ENCODE peak calls at places on chromosome X, in six cellular contexts. I is pancreas, J is endothelial cell of umbilical vein, N is GM23248, Z is thyroid gland, D is A549. S is an unnamed sample.

GRCh38 chrX:42188730-42189129 is 265.4 kb upstream of the CASK start:
- DNase-seq in I (no peak), J (no peak), N (no peak), Z (no peak), D (no peak), S (no peak)

GRCh38 chrX:140503230-140503585 is 1.7 kb downstream of the SOX3 start:
- DNase-seq in I (no peak), J (no peak), N (no peak), Z (no peak), D (no peak), S (no peak)

GRCh38 chrX:34863906-34864305 is 78.7 kb upstream of the FAM47B start:
- DNase-seq in I (no peak), J (no peak), N (no peak), Z (no peak), D (no peak), S (no peak)

GRCh38 chrX:13778916-13779315 is 38.0 kb downstream of the GPM6B start:
- DNase-seq in I (no peak), J (peak; percentile 68), N (peak; percentile 55), Z (no peak), D (no peak), S (no peak)

GRCh38 chrX:137855490-137855889 is 289.6 kb downstream of the ZIC3 start:
- DNase-seq in I (no peak), J (no peak), N (no peak), Z (no peak), D (no peak), S (no peak)

GRCh38 chrX:19912-20571 is 261.1 kb upstream of the PLCXD1 start:
- DNase-seq in I (no peak), J (no peak), N (peak; percentile 13), Z (peak; percentile 4), D (no peak), S (no peak)

GRCh38 chrX:153924149-153924861 is 1.8 kb downstream of the ARHGAP4 start:
- DNase-seq in I (no peak), J (peak; percentile 67), N (peak; percentile 60), Z (no peak), D (peak; percentile 34), S (no peak)

GRCh38 chrX:29419774-29420553 is 795.4 kb upstream of the MAGEB2 start:
- DNase-seq in I (no peak), J (peak; percentile 71), N (no peak), Z (no peak), D (no peak), S (no peak)

GRCh38 chrX:132957211-132958085 is 981 bp downstream of the HS6ST2 start:
- DNase-seq in I (peak; percentile 25), J (peak; percentile 6), N (peak; percentile 12), Z (no peak), D (no peak), S (peak; percentile 19)

GRCh38 chrX:115690554-115691216 is 129.7 kb downstream of the PLS3 start:
- DNase-seq in I (peak; percentile 50), J (peak; percentile 85), N (peak; percentile 89), Z (peak; percentile 57), D (peak; percentile 49), S (no peak)

GRCh38 chrX:16573781-16574180 is 76.2 kb upstream of the S100G start:
- DNase-seq in I (no peak), J (no peak), N (peak; percentile 84), Z (no peak), D (no peak), S (no peak)

GRCh38 chrX:65903750-65904149 is 136.1 kb downstream of the VSIG4 start:
- DNase-seq in I (no peak), J (no peak), N (no peak), Z (no peak), D (no peak), S (no peak)

GRCh38 chrX:25025615-25026014 is 9.8 kb upstream of the ARX start:
- DNase-seq in I (no peak), J (no peak), N (no peak), Z (no peak), D (no peak), S (no peak)

GRCh38 chrX:80808854-80809493 is 703 bp downstream of the BRWD3 start:
- DNase-seq in I (peak; percentile 16), J (peak; percentile 13), N (peak; percentile 46), Z (peak; percentile 30), D (peak; percentile 6), S (no peak)

GRCh38 chrX:152822383-152823086 is 8.0 kb downstream of the CETN2 start:
- DNase-seq in I (no peak), J (no peak), N (peak; percentile 70), Z (no peak), D (no peak), S (no peak)

GRCh38 chrX:71637848-71638247 is 19.5 kb upstream of the CXCR3 start:
- DNase-seq in I (no peak), J (peak; percentile 72), N (peak; percentile 68), Z (no peak), D (no peak), S (no peak)

GRCh38 chrX:134625315-134625718 is 33.0 kb downstream of the PLAC1 start:
- DNase-seq in I (no peak), J (peak; percentile 26), N (peak; percentile 70), Z (no peak), D (no peak), S (no peak)

GRCh38 chrX:115579327-115579726 is 18.4 kb downstream of the PLS3 start:
- DNase-seq in I (no peak), J (no peak), N (no peak), Z (no peak), D (no peak), S (no peak)

GRCh38 chrX:93346309-93346708 is 327.1 kb downstream of the NAP1L3 start:
- DNase-seq in I (no peak), J (no peak), N (no peak), Z (no peak), D (no peak), S (no peak)

GRCh38 chrX:25968920-25969319 is 169.2 kb upstream of the MAGEB18 start:
- DNase-seq in I (peak; percentile 60), J (peak; percentile 33), N (no peak), Z (no peak), D (no peak), S (no peak)

GRCh38 chrX:49041683-49042529 is 1.3 kb downstream of the TFE3 start:
- DNase-seq in I (no peak), J (peak; percentile 8), N (peak; percentile 55), Z (peak; percentile 12), D (peak; percentile 25), S (no peak)

GRCh38 chrX:68163446-68163845 is 269.8 kb downstream of the OPHN1 start:
- DNase-seq in I (no peak), J (peak; percentile 87), N (peak; percentile 38), Z (no peak), D (no peak), S (no peak)

GRCh38 chrX:49257846-49258748 is 6.4 kb downstream of the FOXP3 start:
- DNase-seq in I (no peak), J (no peak), N (no peak), Z (no peak), D (no peak), S (no peak)

GRCh38 chrX:42269186-42269585 is 345.8 kb upstream of the CASK start:
- DNase-seq in I (no peak), J (no peak), N (peak; percentile 34), Z (no peak), D (no peak), S (no peak)

GRCh38 chrX:144896323-144896722 is 351.0 kb upstream of the SPANXN1 start:
- DNase-seq in I (no peak), J (no peak), N (peak; percentile 1), Z (no peak), D (no peak), S (no peak)

GRCh38 chrX:43002526-43003203 is 224.7 kb upstream of the PPP1R2C start:
- DNase-seq in I (no peak), J (no peak), N (no peak), Z (no peak), D (no peak), S (no peak)

GRCh38 chrX:140177821-140178220 is 212.5 kb upstream of the CXorf66 start:
- DNase-seq in I (no peak), J (no peak), N (no peak), Z (no peak), D (no peak), S (no peak)

GRCh38 chrX:39736219-39737211 is 361.2 kb downstream of the BCOR start:
- DNase-seq in I (peak; percentile 89), J (peak; percentile 94), N (peak; percentile 92), Z (peak; percentile 95), D (peak; percentile 33), S (no peak)
- H3K27ac ChIP-seq in I (peak overlapping the region; percentile 50), J (peak overlapping the region; percentile 92), N (peak overlapping the region; percentile 95), Z (peak overlapping the region; percentile 73), D (peak overlapping the region; percentile 85), S (no peak overlapping the region)

GRCh38 chrX:118730500-118731247 is 3.3 kb downstream of the IL13RA1 start:
- DNase-seq in I (no peak), J (peak; percentile 67), N (peak; percentile 83), Z (no peak), D (no peak), S (no peak)
- H3K27ac ChIP-seq in I (no peak overlapping the region), J (peak overlapping the region; percentile 74), N (peak overlapping the region; percentile 78), Z (peak overlapping the region; percentile 47), D (peak overlapping the region; percentile 62), S (peak overlapping the region; percentile 44)

DNA sequence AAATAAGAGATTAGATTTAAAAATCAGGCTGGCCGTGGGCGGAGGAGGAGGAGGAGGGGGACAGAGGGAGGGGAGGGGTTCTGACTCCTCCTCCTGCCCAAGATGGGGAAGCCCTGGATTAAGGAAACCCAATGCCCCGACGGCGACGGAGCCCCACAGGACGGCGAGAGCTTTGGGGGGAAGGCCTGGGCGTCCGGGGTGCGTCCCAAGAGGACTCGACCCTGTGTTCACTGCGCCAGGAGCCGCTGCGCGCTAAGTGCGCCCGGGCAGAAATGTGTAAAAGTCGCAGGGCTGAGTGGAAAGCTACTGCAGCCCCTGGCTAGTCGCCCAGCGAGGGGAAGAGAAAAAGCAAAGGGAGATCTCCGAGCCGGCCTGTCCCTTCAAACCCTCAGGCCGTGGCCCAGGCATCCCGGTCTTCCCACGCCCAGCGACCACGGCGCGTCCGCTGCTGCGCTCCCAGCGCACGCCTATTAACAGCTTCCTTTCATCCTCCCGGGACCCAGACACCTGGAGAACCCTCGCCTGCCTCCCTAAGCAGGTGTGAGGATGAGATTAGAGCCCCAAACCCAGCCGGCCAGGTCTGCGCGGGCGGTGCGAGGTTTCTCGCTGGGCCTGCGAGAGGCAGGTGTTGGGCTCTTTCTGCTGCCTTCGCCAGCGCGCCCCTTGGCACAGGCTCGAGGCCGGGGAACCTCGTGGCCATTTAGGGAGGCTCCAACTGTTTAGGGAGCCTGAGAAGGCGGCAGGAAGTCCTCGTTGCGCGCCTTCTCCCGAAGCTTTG is 1.4 kb upstream of the RPS6KA3 start:
- DNase-seq in I (peak; percentile 43), J (peak; percentile 28), N (no peak), Z (peak; percentile 70), D (no peak), S (peak; percentile 7)
- H3K27ac ChIP-seq in I (peak overlapping the region; percentile 82), J (no peak overlapping the region), N (no peak overlapping the region), Z (peak overlapping the region; percentile 76), D (peak overlapping the region; percentile 99), S (no peak overlapping the region)

DNA sequence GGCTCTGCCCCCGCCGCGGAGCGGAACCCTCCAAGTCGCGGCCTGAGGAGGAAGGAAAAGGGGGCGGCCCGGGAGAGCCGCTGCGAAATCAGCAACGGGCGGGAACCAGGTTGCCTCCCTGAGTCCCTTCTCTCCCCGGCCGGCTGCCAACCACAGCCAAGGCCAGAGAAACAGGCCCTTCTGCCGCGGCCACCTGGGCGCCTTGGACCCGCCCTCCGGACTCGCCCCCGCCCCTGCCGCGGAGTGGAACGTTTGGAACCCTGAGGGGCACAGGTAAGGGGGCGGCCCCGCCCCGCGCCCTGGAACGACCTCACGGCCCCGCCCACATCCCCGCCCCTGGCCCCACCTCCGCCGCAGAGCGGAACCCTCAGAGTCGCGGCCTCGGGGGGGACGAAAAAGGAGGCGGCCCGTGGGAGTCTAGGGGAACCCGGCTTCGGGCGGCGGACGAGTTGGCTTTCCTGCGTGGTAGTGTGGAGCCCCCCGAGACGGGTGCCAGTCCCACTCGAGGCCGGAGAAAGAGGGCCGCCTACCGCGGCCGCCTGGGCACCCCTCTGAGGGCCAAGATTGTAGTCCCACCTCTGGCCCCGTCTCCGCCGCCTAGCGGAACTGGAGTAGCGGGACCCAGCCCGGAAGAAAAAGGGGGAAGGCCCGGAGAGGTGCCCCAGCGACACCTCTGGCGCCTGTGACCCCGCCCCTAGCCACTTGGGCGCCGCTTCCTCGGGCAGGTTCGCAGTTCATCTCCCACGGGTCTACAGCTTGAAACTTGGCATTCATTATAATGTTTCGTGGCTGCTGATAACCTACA is 669 bp upstream of the PHKA2 start:
- DNase-seq in I (peak; percentile 90), J (peak; percentile 70), N (peak; percentile 86), Z (peak; percentile 87), D (peak; percentile 81), S (peak; percentile 75)
- H3K27ac ChIP-seq in I (peak overlapping the region; percentile 88), J (peak overlapping the region; percentile 75), N (peak overlapping the region; percentile 85), Z (peak overlapping the region; percentile 92), D (peak overlapping the region; percentile 99), S (peak overlapping the region; percentile 67)